ENCODE peak calls at places on chromosomes 6 and 20, in nine cellular contexts. N is brain microvascular endothelial cell, W is lower lobe of right lung, C is ascending aorta, D is tibial artery, Y is PC-3, U is ovary, E is osteoblast, Z is fibroblast of lung. I is an unnamed sample.

GRCh38 chr6:169943521-169944337 is 192.3 kb downstream of the ERMARD start:
- DNase-seq in N (no peak), W (no peak), C (no peak), D (no peak), Y (no peak), U (no peak), E (no peak), Z (no peak), I (no peak)

GRCh38 chr20:22582960-22583772 is 1.2 kb downstream of the FOXA2 start:
- DNase-seq in N (no peak), W (peak), C (no peak), D (no peak), Y (peak), U (no peak), E (no peak), Z (no peak), I (no peak)

GRCh38 chr20:57392512-57393271 is 1.5 kb downstream of the RBM38 start:
- DNase-seq in N (no peak), W (peak), C (peak), D (no peak), Y (no peak), U (peak), E (peak), Z (no peak), I (peak)

GRCh38 chr20:4944918-4945317 is 56.4 kb downstream of the SLC23A2 start:
- DNase-seq in N (no peak), W (no peak), C (no peak), D (no peak), Y (no peak), U (no peak), E (no peak), Z (no peak), I (no peak)

GRCh38 chr20:24773751-24774201 is 175.3 kb upstream of the CST7 start:
- DNase-seq in N (peak), W (no peak), C (peak), D (no peak), Y (peak), U (no peak), E (peak), Z (peak), I (no peak)

GRCh38 chr6:12350644-12351173 is 60.5 kb downstream of the EDN1 start:
- DNase-seq in N (no peak), W (no peak), C (no peak), D (no peak), Y (no peak), U (no peak), E (no peak), Z (no peak), I (no peak)

GRCh38 chr6:83615025-83615999 is 93.6 kb downstream of the SNAP91 start:
- DNase-seq in N (peak), W (no peak), C (no peak), D (no peak), Y (peak), U (no peak), E (no peak), Z (peak), I (no peak)

GRCh38 chr6:42104807-42105713 is 37.4 kb downstream of the C6orf132 start:
- DNase-seq in N (no peak), W (no peak), C (no peak), D (no peak), Y (no peak), U (no peak), E (no peak), Z (no peak), I (no peak)

GRCh38 chr6:33706136-33706725 is 5.3 kb downstream of the UQCC2 start:
- DNase-seq in N (no peak), W (peak), C (no peak), D (no peak), Y (no peak), U (no peak), E (no peak), Z (no peak), I (no peak)

GRCh38 chr6:2158596-2159271 is 86.7 kb downstream of the GMDS start:
- DNase-seq in N (no peak), W (no peak), C (no peak), D (no peak), Y (peak), U (no peak), E (no peak), Z (peak), I (no peak)

GRCh38 chr6:128417698-128418097 is 102.7 kb downstream of the PTPRK start:
- DNase-seq in N (peak), W (no peak), C (no peak), D (no peak), Y (no peak), U (no peak), E (no peak), Z (peak), I (no peak)

GRCh38 chr6:109496036-109496761 is 13.2 kb upstream of the ZBTB24 start:
- DNase-seq in N (no peak), W (no peak), C (no peak), D (no peak), Y (no peak), U (no peak), E (no peak), Z (no peak), I (no peak)

GRCh38 chr6:170057961-170058877 is 232.7 kb downstream of the DLL1 start:
- DNase-seq in N (no peak), W (peak), C (no peak), D (no peak), Y (no peak), U (peak), E (peak), Z (no peak), I (no peak)

GRCh38 chr20:7195704-7196103 is 428.2 kb downstream of the BMP2 start:
- DNase-seq in N (peak), W (no peak), C (no peak), D (no peak), Y (peak), U (no peak), E (peak), Z (peak), I (peak)

GRCh38 chr20:34365765-34366213 is 2.7 kb downstream of the ITCH start:
- DNase-seq in N (no peak), W (no peak), C (no peak), D (no peak), Y (no peak), U (no peak), E (no peak), Z (no peak), I (no peak)

GRCh38 chr6:414447-414846 is 22.9 kb downstream of the IRF4 start:
- DNase-seq in N (no peak), W (no peak), C (no peak), D (no peak), Y (no peak), U (no peak), E (no peak), Z (no peak), I (no peak)

GRCh38 chr6:40779399-40779798 is 192.2 kb upstream of the LRFN2 start:
- DNase-seq in N (peak), W (no peak), C (no peak), D (no peak), Y (peak), U (no peak), E (peak), Z (peak), I (peak)

GRCh38 chr6:617485-618100 is 39.3 kb downstream of the HUS1B start:
- DNase-seq in N (no peak), W (no peak), C (no peak), D (no peak), Y (peak), U (no peak), E (no peak), Z (no peak), I (peak)

GRCh38 chr6:39568896-39569295 is 156.3 kb downstream of the KIF6 start:
- DNase-seq in N (peak), W (no peak), C (no peak), D (no peak), Y (peak), U (no peak), E (no peak), Z (peak), I (no peak)

GRCh38 chr6:14639983-14640599 is 522.5 kb downstream of the CD83 start:
- DNase-seq in N (no peak), W (no peak), C (no peak), D (no peak), Y (no peak), U (no peak), E (peak), Z (no peak), I (no peak)

GRCh38 chr20:31987744-31988143 is 19.8 kb downstream of the XKR7 start:
- DNase-seq in N (peak), W (no peak), C (no peak), D (no peak), Y (peak), U (no peak), E (no peak), Z (no peak), I (no peak)

GRCh38 chr20:59148713-59149493 is 14.7 kb upstream of the ZNF831 start:
- DNase-seq in N (no peak), W (no peak), C (no peak), D (no peak), Y (no peak), U (no peak), E (no peak), Z (no peak), I (no peak)

GRCh38 chr6:31586596-31586995 is 519 bp downstream of the LST1 start:
- DNase-seq in N (no peak), W (no peak), C (no peak), D (no peak), Y (no peak), U (no peak), E (no peak), Z (no peak), I (no peak)

GRCh38 chr6:129006685-129007514 is 124.0 kb downstream of the LAMA2 start:
- DNase-seq in N (no peak), W (no peak), C (no peak), D (no peak), Y (no peak), U (no peak), E (no peak), Z (no peak), I (no peak)

DNA sequence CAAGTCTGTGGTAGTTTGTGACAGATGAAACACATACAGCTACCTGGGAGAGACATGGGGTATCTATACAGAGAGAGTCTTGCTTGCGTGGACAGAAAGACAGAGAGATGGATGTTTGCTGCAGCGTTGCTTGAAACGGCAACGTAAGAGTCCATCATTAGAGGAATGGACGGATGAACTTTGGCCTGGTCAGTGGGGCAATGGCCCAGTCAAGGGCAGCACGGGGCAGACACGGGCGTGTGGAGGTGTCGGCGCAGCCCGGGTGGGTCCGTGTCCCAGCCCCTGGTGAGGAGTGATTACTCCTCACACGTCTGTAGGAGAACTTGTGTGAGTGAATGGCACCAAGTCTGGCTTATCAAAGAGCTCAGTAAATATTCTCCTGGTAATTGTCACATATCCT is 21.9 kb downstream of the DACT2 start:
- DNase-seq in N (no peak), W (no peak), C (peak), D (no peak), Y (no peak), U (no peak), E (no peak), Z (no peak), I (no peak)
- H3K27ac ChIP-seq in N (no peak), W (no peak), C (no peak), D (no peak), Y (no peak), U (no peak), E (no peak), Z (no peak), I (no peak)

GRCh38 chr6:158999669-159000403 is at the start of gene RSPH3:
- DNase-seq in N (peak), W (peak), C (peak), D (peak), Y (peak), U (peak), E (peak), Z (peak), I (peak)
- TF ChIP-seq CTCF in N (peak), W (peak), C (no peak), D (peak), Y (peak), U (no peak), E (no peak), Z (peak), I (peak)

GRCh38 chr6:159790149-159790946 is at the start of gene MRPL18:
- DNase-seq in N (peak), W (peak), C (peak), D (peak), Y (peak), U (peak), E (peak), Z (peak), I (peak)
- H3K27ac ChIP-seq in N (peak), W (peak), C (peak), D (peak), Y (peak), U (peak), E (peak), Z (peak), I (peak)

GRCh38 chr6:125781307-125781868 is 9.4 kb upstream of the NCOA7 start:
- DNase-seq in N (no peak), W (no peak), C (no peak), D (peak), Y (peak), U (no peak), E (no peak), Z (peak), I (peak)
- TF ChIP-seq CTCF in N (no peak), W (no peak), C (no peak), D (no peak), Y (peak), U (no peak), E (no peak), Z (peak), I (no peak)

GRCh38 chr6:134757911-134758361 is 192.0 kb downstream of the ALDH8A1 start:
- DNase-seq in N (no peak), W (no peak), C (no peak), D (no peak), Y (peak), U (no peak), E (no peak), Z (no peak), I (no peak)
- H3K27ac ChIP-seq in N (no peak), W (no peak), C (no peak), D (no peak), Y (no peak), U (no peak), E (no peak), Z (no peak), I (no peak)

GRCh38 chr6:143539723-143540122 is 28.2 kb upstream of the FUCA2 start:
- DNase-seq in N (no peak), W (no peak), C (no peak), D (no peak), Y (no peak), U (no peak), E (no peak), Z (no peak), I (no peak)
- TF ChIP-seq CTCF in N (no peak), W (no peak), C (no peak), D (no peak), Y (no peak), U (no peak), E (no peak), Z (no peak), I (no peak)